ENCODE peak calls at places on chromosome 15, in four cellular contexts. P is caudate nucleus, J is brain microvascular endothelial cell, Q is SJSA1. I is an unnamed sample.

GRCh38 chr15:40436892-40437753 is 3.6 kb upstream of the BAHD1 start:
- DNase-seq in P (no peak), Q (no peak), J (no peak), I (no peak)

GRCh38 chr15:91055548-91056331 is 33.3 kb upstream of the VPS33B start:
- DNase-seq in Q (peak), P (peak), J (peak), I (peak)

GRCh38 chr15:41581110-41581509 is 22.1 kb downstream of the TYRO3 start:
- DNase-seq in J (no peak), Q (no peak), P (no peak), I (no peak)

GRCh38 chr15:92149469-92149868 is 244.2 kb upstream of the ST8SIA2 start:
- DNase-seq in P (no peak), J (no peak), Q (no peak), I (no peak)

GRCh38 chr15:39260791-39261190 is 320.1 kb upstream of the THBS1 start:
- DNase-seq in Q (no peak), J (no peak), P (no peak), I (no peak)

GRCh38 chr15:63380828-63381282 is 791 bp downstream of the CA12 start:
- DNase-seq in J (no peak), P (no peak), Q (no peak), I (no peak)

GRCh38 chr15:67783303-67783702 is 42.0 kb upstream of the SKOR1 start:
- DNase-seq in J (no peak), P (no peak), Q (no peak), I (no peak)

GRCh38 chr15:42133892-42134502 is 22.4 kb downstream of the PLA2G4F start:
- DNase-seq in P (no peak), J (no peak), Q (peak), I (peak)

GRCh38 chr15:36601497-36601932 is 22.1 kb downstream of the CDIN1 start:
- DNase-seq in P (no peak), J (peak), Q (no peak), I (peak)

GRCh38 chr15:78308422-78309021 is 9.1 kb upstream of the SKIC8 start:
- DNase-seq in P (peak), J (peak), Q (peak), I (peak)

GRCh38 chr15:58987501-58988010 is at the start of gene RNF111:
- DNase-seq in J (peak), P (peak), Q (peak), I (peak)

GRCh38 chr15:74592222-74592621 is 23.4 kb upstream of the CLK3 start:
- DNase-seq in J (no peak), P (no peak), Q (no peak), I (no peak)

GRCh38 chr15:29089731-29090616 is 179.6 kb downstream of the NSMCE3 start:
- DNase-seq in Q (peak), P (no peak), J (no peak), I (no peak)

DNA sequence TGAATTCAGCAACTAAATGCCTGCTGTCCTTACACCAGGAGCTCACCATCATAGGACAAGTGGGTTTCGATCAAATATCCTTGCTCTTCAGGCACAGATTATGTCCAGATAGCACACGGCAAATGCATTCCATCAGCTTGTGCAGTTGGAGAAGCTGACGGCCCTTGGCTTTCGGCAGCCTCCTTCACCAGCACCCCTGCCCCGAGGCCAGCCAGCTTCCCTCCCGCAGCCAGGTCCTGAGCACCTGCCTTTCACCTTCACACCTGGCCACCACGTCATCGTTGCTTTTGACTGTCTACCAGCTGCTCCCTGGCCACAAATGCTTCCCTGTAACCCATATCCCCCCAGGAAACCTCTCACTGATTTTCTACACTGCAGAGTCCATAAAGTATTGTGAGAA is 355.5 kb downstream of the OCA2 start:
- DNase-seq in Q (no peak), J (no peak), P (no peak), I (no peak)
- H3K27ac ChIP-seq in Q (no peak), J (no peak), P (no peak), I (no peak)

GRCh38 chr15:69885182-69886041 is 212.3 kb downstream of the TLE3 start:
- DNase-seq in P (no peak), Q (no peak), J (no peak), I (no peak)

GRCh38 chr15:69881310-69881660 is 216.4 kb downstream of the TLE3 start:
- DNase-seq in J (no peak), Q (no peak), P (no peak), I (peak)

GRCh38 chr15:69880616-69881309 is 217.0 kb downstream of the TLE3 start:
- DNase-seq in P (no peak), J (no peak), Q (no peak), I (no peak)

GRCh38 chr15:69883306-69883705 is 214.4 kb downstream of the TLE3 start:
- DNase-seq in J (no peak), Q (no peak), P (no peak), I (no peak)

DNA sequence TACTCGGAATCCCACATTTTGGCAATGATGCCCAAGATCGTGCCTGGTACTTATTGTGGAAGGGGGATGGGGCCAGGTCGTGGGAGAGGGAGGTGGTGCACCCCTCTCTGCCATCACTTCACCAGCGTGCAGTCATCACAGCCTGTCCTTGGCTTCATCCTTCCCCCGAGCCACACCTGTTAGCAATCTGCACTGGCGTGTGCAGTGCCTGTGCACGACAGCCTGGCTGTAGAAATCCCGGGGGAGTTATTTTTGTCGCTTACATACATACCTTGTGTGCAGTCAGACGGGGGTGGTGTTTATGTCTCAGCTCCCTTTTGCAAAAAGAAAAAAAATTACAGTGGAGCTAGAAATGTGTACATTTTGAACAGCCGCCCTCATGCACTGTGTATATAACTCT is 216.0 kb downstream of the TLE3 start:
- DNase-seq in P (no peak), Q (no peak), J (no peak), I (no peak)
- H3K27ac ChIP-seq in P (no peak), Q (no peak), J (no peak), I (no peak)

DNA sequence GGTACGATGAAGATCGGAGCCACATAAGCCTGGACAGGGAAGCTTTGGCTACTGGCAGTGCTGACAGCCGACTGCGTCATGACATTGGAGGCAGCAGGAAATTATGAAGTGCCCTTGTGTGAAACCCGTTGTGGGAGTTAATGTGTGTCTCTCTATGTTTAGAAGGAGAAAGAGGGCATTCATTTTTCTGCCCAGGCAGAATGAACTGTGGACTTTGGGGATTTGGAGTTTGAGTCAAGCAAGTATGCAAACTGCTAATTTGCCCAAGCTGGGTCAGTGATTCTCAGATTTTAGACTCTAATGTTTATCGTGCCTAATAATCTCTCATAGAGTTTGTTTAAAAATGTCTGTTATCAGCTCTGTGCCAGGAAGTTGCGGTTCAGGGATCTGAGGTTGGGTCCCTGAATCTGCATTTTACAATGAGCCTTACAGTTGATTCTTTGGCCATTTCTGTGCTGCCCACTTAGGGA is 5.6 kb downstream of the CTXND1 start:
- DNase-seq in J (no peak), Q (no peak), P (no peak), I (no peak)
- H3K27ac ChIP-seq in J (no peak), Q (no peak), P (no peak), I (no peak)

DNA sequence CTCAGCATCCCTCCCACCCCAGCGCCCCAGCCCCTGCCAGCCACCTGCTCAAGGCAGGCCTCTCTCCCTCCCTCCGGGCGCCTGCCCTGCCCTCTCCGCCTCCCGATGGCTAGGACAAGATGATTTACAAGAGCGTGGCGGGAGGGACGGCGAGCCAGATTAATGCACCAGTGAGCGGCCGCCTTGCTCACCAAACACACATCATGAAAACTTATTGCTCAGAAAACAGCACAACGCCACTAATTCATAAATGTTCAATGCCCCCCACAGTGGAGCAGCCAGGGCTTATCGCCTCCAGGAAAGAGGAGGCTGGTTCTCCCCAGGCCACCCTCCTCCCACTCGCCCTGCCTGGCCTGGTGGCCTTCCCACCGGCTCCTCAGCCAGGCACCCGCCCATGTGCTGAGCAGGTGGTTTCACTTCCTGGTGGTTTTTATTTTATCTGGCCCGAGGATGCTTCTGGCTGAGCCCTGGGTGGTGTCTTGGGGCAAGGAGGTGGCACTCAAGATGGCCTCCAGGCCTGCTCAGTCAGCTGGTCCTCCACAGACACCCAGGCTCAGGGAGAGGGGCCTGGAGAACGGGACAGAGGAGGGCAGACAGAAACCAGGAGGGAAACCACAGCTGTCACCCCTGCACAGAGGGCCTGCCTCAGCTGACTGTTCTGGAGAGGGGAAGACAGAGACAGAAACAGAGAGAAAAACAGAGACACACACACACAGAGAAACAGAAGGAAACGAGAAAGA is 284.9 kb downstream of the UACA start:
- DNase-seq in Q (no peak), J (no peak), P (no peak), I (no peak)
- H3K27ac ChIP-seq in Q (no peak), J (no peak), P (no peak), I (no peak)

GRCh38 chr15:75599396-75599795 is 20.3 kb upstream of the PTPN9 start:
- DNase-seq in Q (peak), J (no peak), P (no peak), I (no peak)
- H3K27ac ChIP-seq in Q (peak), J (no peak), P (no peak), I (no peak)

DNA sequence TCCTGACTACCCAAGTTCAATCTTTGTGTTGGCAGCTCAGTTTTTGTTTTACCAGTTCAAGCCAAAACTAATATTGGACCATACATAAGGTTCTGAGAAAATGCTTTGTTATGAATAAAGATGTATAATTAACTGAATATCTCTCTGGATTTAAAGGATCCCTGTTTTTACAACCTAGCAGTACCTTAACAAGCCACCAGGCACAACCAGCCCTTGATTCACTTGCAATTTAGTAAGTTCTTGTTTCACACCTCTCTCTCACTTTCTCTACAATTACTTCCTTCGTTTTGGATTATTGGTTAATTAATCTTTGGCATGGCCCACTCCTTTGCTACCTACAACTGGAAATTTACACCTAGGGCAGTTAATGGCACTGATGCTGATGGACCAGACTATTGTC is 531.9 kb downstream of the SQOR start:
- DNase-seq in J (no peak), P (no peak), Q (no peak), I (no peak)
- H3K27ac ChIP-seq in J (no peak), P (no peak), Q (no peak), I (no peak)

GRCh38 chr15:85692873-85693272 is 101.9 kb downstream of the KLHL25 start:
- DNase-seq in J (no peak), Q (no peak), P (no peak), I (no peak)
- H3K27ac ChIP-seq in J (no peak), Q (no peak), P (no peak), I (no peak)

GRCh38 chr15:99538261-99538660 is 27.5 kb upstream of the MEF2A start:
- DNase-seq in P (no peak), Q (no peak), J (no peak), I (no peak)

GRCh38 chr15:99536422-99537033 is 29.3 kb upstream of the MEF2A start:
- DNase-seq in Q (peak), P (no peak), J (peak), I (peak)

GRCh38 chr15:99542828-99543227 is 23.0 kb upstream of the MEF2A start:
- DNase-seq in P (no peak), J (no peak), Q (no peak), I (no peak)

GRCh38 chr15:99537344-99537743 is 28.4 kb upstream of the MEF2A start:
- DNase-seq in Q (no peak), P (no peak), J (peak), I (no peak)
- H3K27ac ChIP-seq in Q (no peak), P (peak), J (peak), I (peak)

GRCh38 chr15:66679657-66680108 is 22.4 kb upstream of the SMAD6 start:
- DNase-seq in J (peak), Q (no peak), P (no peak), I (no peak)
- H3K27ac ChIP-seq in J (peak), Q (no peak), P (no peak), I (no peak)

I was measured in RWPE1.